ENCODE peak calls at places on chromosome 21, in five cellular contexts. Q is transverse colon, C is IMR-90, M is vagina, W is endothelial cell. G is an unnamed sample.

GRCh38 chr21:39325458-39325857 is 12.0 kb upstream of the BRWD1 start:
- DNase-seq in Q (no peak), C (no peak), M (no peak), W (no peak), G (no peak)

GRCh38 chr21:46229133-46229922 is 754 bp upstream of the LSS start:
- DNase-seq in Q (no peak), C (no peak), M (no peak), W (no peak), G (no peak)

GRCh38 chr21:27026501-27026900 is 59.6 kb upstream of the ADAMTS5 start:
- DNase-seq in Q (no peak), C (peak), M (no peak), W (no peak), G (peak)

GRCh38 chr21:27802816-27803475 is 836.1 kb upstream of the ADAMTS5 start:
- DNase-seq in Q (peak), C (peak), M (no peak), W (peak), G (no peak)

GRCh38 chr21:43211085-43212071 is 42.6 kb downstream of the CRYAA start:
- DNase-seq in Q (peak), C (no peak), M (no peak), W (no peak), G (no peak)

GRCh38 chr21:42835611-42836401 is 43.5 kb downstream of the WDR4 start:
- DNase-seq in Q (no peak), C (no peak), M (no peak), W (no peak), G (no peak)

GRCh38 chr21:45937721-45938452 is 43.7 kb upstream of the COL6A1 start:
- DNase-seq in Q (no peak), C (no peak), M (no peak), W (no peak), G (no peak)

GRCh38 chr21:38679531-38679930 is 126.2 kb upstream of the ETS2 start:
- DNase-seq in Q (no peak), C (peak), M (no peak), W (no peak), G (peak)

GRCh38 chr21:34762761-34763160 is 94.0 kb downstream of the CLIC6 start:
- DNase-seq in Q (no peak), C (peak), M (no peak), W (no peak), G (no peak)

GRCh38 chr21:34935868-34936267 is 113.2 kb downstream of the RUNX1 start:
- DNase-seq in Q (no peak), C (no peak), M (no peak), W (no peak), G (no peak)

GRCh38 chr21:31136891-31137290 is 98.6 kb upstream of the KRTAP19-8 start:
- DNase-seq in Q (no peak), C (peak), M (no peak), W (no peak), G (no peak)

GRCh38 chr21:38875694-38876492 is 70.2 kb downstream of the ETS2 start:
- DNase-seq in Q (no peak), C (peak), M (no peak), W (no peak), G (peak)

GRCh38 chr21:40553781-40554180 is 293.2 kb downstream of the DSCAM start:
- DNase-seq in Q (no peak), C (no peak), M (no peak), W (no peak), G (no peak)

GRCh38 chr21:40556442-40556968 is 290.5 kb downstream of the DSCAM start:
- DNase-seq in Q (no peak), C (no peak), M (no peak), W (no peak), G (no peak)

DNA sequence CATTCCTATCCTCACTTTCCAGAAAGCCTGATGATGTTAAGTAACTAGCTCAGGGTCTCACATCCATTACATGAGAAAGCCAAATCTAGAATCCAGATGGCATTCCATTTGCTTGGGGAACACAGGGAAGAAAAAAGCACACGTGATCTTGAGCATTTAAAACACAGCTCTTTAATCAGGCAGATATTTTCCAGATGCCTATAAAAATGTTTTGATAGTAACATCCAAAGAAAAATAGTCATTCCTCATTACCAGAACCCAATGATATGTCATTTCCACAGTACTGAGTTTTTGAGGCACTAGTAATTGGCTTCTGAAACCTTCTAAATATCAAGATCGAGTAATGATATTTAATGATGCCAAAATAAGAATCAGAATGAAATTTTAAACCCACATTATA is 291.8 kb downstream of the DSCAM start:
- DNase-seq in Q (no peak), C (no peak), M (no peak), W (no peak), G (no peak)
- TF ChIP-seq CTCF in Q (no peak), C (no peak), M (no peak), W (no peak), G (no peak)

DNA sequence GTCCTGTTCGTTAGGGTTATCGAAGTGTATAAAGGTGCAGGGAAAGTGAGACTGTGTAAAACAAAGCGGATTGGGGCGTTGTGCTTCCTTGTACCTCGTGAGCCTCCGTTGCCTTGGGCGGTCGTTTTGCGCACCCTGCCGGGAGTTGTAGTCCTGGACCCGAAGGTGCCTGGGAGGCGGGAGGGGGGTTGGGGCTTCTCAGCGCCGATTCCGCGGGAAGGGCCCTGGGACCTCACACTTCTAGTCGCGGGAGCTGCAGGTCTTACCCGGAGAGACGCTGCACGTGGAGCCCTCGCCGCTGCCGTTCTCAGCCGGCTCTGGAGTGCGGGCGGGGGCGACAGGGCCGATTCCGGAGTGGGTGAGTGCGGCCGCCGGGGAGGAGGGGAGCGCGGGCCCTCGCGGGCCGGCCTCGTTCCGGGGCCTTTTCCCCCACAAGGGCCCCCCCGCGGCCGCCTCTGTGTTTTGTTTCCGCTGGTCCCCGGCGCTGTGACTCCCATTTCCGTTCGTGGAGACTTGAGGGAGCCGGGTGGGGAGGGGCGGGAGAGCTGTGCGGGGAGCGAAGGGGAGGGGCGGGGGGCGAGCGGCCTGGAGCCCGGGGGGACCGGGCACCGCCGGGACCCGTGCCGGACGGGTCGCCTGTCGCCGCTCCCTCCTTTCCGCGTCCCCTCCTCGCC is 586 bp downstream of the GABPA start:
- DNase-seq in Q (peak), C (peak), M (no peak), W (peak), G (peak)
- TF ChIP-seq CTCF in Q (peak), C (no peak), M (no peak), W (no peak), G (no peak)

GRCh38 chr21:44845418-44846200 is 27.7 kb upstream of the SUMO3 start:
- DNase-seq in Q (peak), C (peak), M (no peak), W (peak), G (no peak)
- TF ChIP-seq CTCF in Q (no peak), C (peak), M (no peak), W (no peak), G (peak)

GRCh38 chr21:14759285-14759684 is 213.2 kb upstream of the SAMSN1 start:
- DNase-seq in Q (no peak), C (no peak), M (no peak), W (no peak), G (no peak)

GRCh38 chr21:14762309-14762708 is 216.2 kb upstream of the SAMSN1 start:
- DNase-seq in Q (no peak), C (no peak), M (no peak), W (no peak), G (no peak)

GRCh38 chr21:14755086-14755485 is 209.0 kb upstream of the SAMSN1 start:
- DNase-seq in Q (no peak), C (no peak), M (no peak), W (no peak), G (no peak)

GRCh38 chr21:14757533-14758327 is 211.6 kb upstream of the SAMSN1 start:
- DNase-seq in Q (no peak), C (no peak), M (no peak), W (no peak), G (no peak)

GRCh38 chr21:14758849-14759248 is 212.7 kb upstream of the SAMSN1 start:
- DNase-seq in Q (no peak), C (no peak), M (no peak), W (no peak), G (no peak)
- TF ChIP-seq CTCF in Q (no peak), C (no peak), M (no peak), W (no peak), G (no peak)

DNA sequence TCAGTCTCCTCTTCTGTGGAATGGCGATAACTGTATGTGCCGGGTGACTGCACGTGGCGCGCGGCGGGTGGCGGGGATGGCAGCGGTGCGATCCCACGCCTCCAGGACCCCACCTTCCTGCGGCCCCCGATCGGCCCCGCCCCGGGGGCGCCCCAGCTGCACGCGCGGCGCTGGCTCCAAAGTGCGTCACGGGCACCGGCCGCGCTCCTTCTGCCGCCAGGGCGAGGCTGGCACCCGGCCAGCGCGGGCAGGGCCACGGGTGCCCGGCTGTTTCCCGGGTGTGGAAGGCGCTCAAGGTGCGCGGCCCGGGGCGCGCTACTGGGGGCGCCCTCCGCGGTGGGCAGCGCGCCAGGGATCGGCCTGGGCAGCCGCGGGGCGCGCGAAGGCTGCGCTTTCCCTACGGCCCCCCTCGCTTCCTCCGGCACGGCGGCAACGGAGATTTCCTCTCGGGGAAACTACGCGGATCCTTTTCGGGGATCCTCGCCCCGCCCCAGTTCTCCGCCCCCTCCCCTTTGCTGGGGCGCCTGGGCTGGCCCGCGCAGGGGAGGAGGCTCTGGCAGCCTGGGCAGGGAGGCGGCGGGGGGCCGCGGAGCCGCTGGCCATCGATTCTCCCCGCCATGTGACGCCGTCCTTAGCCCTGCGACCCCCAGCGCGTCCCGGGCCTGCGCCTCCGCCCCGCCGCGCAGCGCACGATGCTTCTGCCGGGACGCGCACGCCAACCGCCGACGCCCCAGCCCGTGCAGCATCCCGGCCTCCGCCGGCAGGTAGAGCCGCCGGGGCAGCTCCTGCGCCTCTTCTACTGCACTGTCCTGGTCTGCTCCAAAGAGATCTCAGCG is at the start of gene EVA1C:
- DNase-seq in Q (peak), C (peak), M (no peak), W (peak), G (peak)
- TF ChIP-seq CTCF in Q (peak), C (peak), M (no peak), W (no peak), G (no peak)

GRCh38 chr21:37074195-37074510 is 1.1 kb downstream of the TTC3 start:
- DNase-seq in Q (no peak), C (no peak), M (no peak), W (no peak), G (no peak)

GRCh38 chr21:37074546-37074945 is 1.5 kb downstream of the TTC3 start:
- DNase-seq in Q (no peak), C (no peak), M (no peak), W (no peak), G (no peak)

GRCh38 chr21:37072239-37072987 is 458 bp downstream of the PIGP start:
- DNase-seq in Q (peak), C (peak), M (no peak), W (no peak), G (peak)

GRCh38 chr21:37072988-37073416 is at the start of the genes PIGP and TTC3:
- DNase-seq in Q (peak), C (peak), M (no peak), W (peak), G (peak)

DNA sequence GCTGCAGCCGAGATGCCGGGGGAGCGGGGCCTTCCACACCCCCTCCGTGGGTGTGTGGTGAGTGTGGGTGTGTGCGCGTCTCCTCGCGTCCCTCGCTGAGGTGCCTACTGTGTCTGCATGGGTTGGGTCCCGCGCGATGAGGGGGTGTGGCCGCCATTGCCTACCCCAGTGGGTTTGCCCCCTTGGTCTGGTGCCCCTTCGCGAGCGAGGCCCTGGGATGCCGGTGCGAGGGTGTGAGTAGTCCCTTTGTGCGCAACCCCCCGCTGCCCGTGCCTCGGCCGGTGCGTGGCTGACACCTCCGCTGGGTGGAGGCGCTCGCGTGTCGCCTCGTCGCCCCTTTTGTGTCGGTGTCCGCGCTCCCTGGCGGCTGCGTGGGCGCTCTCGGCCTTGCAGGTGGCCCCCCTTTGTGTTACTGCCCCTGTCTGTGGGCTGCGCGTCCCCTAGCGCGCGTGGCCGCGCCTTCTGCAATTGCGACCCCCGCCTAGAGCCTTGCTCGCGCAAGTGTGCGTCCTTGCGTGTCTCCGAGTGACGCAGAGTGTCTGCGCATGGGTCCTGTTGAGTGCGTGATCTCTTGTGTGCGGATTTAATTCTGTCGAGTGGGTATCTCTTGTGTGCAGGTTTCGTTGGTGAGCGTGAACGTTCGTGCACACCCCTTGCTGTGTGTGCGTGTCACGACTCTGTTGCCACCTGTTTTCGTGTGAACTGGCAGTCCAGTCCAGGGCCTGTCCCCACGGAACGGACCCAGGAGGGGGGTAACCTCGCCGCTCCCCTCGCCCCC is 552 bp downstream of the TTC3 start:
- DNase-seq in Q (peak), C (peak), M (no peak), W (no peak), G (no peak)
- TF ChIP-seq CTCF in Q (peak), C (no peak), M (no peak), W (no peak), G (peak)

DNA sequence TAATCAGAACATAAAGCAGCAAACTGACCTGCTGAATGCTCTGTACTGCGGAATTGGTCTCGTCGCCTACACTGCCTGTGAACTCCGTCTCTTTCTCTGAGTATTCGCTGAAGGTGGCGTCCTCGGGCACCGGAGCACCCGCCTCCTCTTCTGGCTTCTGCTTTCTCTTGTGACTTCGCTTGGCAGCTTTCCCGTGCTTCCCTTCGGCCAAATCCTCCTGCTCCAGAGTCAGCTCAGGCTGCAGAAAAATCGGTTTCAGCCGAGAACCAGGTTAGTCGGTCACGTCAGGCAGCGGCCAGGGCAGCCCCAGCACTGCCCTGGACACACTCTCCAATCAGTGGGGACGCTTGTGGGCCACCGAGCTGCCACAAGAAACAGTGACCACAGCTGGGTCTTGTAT is 35.8 kb upstream of the RIPK4 start:
- DNase-seq in Q (peak), C (no peak), M (no peak), W (no peak), G (no peak)
- TF ChIP-seq CTCF in Q (no peak), C (no peak), M (no peak), W (no peak), G (no peak)

GRCh38 chr21:36061445-36061844 is 1.1 kb upstream of the SETD4 start:
- DNase-seq in Q (no peak), C (no peak), M (no peak), W (no peak), G (no peak)
- TF ChIP-seq CTCF in Q (no peak), C (no peak), M (no peak), W (no peak), G (no peak)

GRCh38 chr21:37564341-37564923 is 197.9 kb downstream of the DYRK1A start:
- DNase-seq in Q (peak), C (peak), M (no peak), W (peak), G (peak)
- TF ChIP-seq CTCF in Q (no peak), C (peak), M (no peak), W (no peak), G (no peak)

DNA sequence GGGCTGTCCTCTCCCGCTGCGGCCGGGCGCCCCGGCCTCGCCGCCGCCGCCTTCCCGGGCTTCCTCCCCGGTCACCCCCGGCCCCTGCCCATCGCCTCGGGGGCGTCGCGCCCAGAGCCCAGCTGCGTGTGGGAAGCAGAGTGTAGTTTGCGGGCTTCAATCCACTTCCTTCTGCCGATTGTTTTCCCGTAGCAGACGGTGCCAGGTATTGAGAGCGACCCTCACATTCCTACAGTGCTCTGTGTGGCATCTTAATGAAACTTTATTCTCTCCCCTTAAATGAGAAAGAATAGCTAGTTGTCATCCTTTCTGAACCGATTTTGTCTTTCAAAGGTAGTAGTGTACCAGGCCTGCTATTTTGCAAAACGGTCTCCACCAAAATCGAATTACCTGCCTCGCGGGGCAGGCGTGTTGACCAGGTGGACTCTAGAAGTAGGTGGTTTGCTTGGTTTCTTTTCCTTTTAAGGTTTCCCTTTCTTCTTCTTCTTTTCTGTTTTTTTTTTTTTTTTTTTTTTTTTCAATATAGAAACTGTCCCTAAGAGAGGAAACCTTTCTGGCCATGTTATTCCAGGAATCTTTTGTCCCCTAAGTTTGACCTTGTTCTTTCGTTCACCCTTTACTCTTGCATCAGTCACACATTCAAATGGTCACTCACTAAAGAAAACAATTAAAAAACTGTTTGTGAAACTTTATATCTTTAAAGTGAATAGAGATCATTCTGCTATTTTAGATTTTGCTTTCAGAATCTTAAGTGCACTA is 881 bp downstream of the USP25 start:
- DNase-seq in Q (no peak), C (no peak), M (no peak), W (no peak), G (no peak)
- TF ChIP-seq CTCF in Q (no peak), C (no peak), M (no peak), W (no peak), G (no peak)

G was measured in bronchial epithelial cell.